ENCODE peak calls at places on chromosomes 12 and 14, in seven cellular contexts. D is IMR-90; R is CD8-positive, alpha-beta T cell; H is A549; I is upper lobe of right lung; Q is left ventricle myocardium inferior; W is mucosa of descending colon. K is an unnamed sample. For H3K9me3, the result is how much of the 10 kb centered on the place peaks cover.

GRCh38 chr14:58668848-58669480 is 31.2 kb downstream of the DACT1 start:
- DNase-seq in D (no peak), R (no peak), H (no peak), I (no peak), Q (no peak), W (no peak), K (no peak)

GRCh38 chr14:22973217-22974032 is 8.9 kb downstream of the AJUBA start:
- DNase-seq in D (peak), R (peak), H (peak), I (no peak), Q (no peak), W (peak), K (no peak)

GRCh38 chr12:90015228-90015627 is 306.6 kb upstream of the ATP2B1 start:
- DNase-seq in D (peak), R (no peak), H (no peak), I (no peak), Q (no peak), W (no peak), K (no peak)

GRCh38 chr12:226401-226800 is 12.4 kb upstream of the SLC6A12 start:
- DNase-seq in D (no peak), R (no peak), H (no peak), I (peak), Q (no peak), W (no peak), K (no peak)

GRCh38 chr14:73761621-73762355 is 47.6 kb upstream of the PNMA1 start:
- DNase-seq in D (no peak), R (peak), H (no peak), I (no peak), Q (no peak), W (no peak), K (no peak)

GRCh38 chr12:62757048-62757447 is 177.9 kb downstream of the PPM1H start:
- DNase-seq in D (no peak), R (no peak), H (no peak), I (no peak), Q (no peak), W (no peak), K (no peak)

GRCh38 chr12:45170456-45171042 is 45.3 kb upstream of the ANO6 start:
- DNase-seq in D (peak), R (peak), H (peak), I (peak), Q (peak), W (peak), K (peak)

GRCh38 chr12:1911598-1912575 is 6.6 kb downstream of the CACNA2D4 start:
- DNase-seq in D (no peak), R (peak), H (no peak), I (no peak), Q (no peak), W (no peak), K (peak)

GRCh38 chr14:64707661-64708060 is 3.4 kb downstream of the PLEKHG3 start:
- DNase-seq in D (peak), R (no peak), H (peak), I (no peak), Q (no peak), W (no peak), K (no peak)

GRCh38 chr14:71474291-71474690 is 457.9 kb upstream of the RGS6 start:
- DNase-seq in D (no peak), R (no peak), H (no peak), I (no peak), Q (no peak), W (no peak), K (no peak)

GRCh38 chr14:58731465-58732330 is 93.9 kb downstream of the DACT1 start:
- DNase-seq in D (peak), R (no peak), H (peak), I (no peak), Q (no peak), W (no peak), K (no peak)

GRCh38 chr12:13135336-13136178 is 32.1 kb upstream of the GSG1 start:
- DNase-seq in D (peak), R (no peak), H (peak), I (peak), Q (no peak), W (no peak), K (no peak)

GRCh38 chr14:97603201-97603600 is 806.0 kb downstream of the VRK1 start:
- DNase-seq in D (no peak), R (peak), H (no peak), I (no peak), Q (no peak), W (no peak), K (peak)

GRCh38 chr12:128316981-128317526 is 50.1 kb downstream of the TMEM132C start:
- DNase-seq in D (no peak), R (no peak), H (no peak), I (no peak), Q (no peak), W (no peak), K (no peak)

GRCh38 chr12:15116073-15116472 is 105.1 kb downstream of the RERG start:
- DNase-seq in D (no peak), R (no peak), H (no peak), I (no peak), Q (no peak), W (no peak), K (no peak)

GRCh38 chr12:75315518-75315917 is 14.6 kb downstream of the CAPS2 start:
- DNase-seq in D (peak), R (no peak), H (peak), I (no peak), Q (no peak), W (no peak), K (no peak)

GRCh38 chr12:104243971-104244370 is 28.4 kb downstream of the TXNRD1 start:
- DNase-seq in D (no peak), R (no peak), H (no peak), I (no peak), Q (no peak), W (no peak), K (no peak)

GRCh38 chr12:106582264-106582591 is 576 bp upstream of the RFX4 start:
- DNase-seq in D (no peak), R (no peak), H (no peak), I (no peak), Q (no peak), W (no peak), K (no peak)
- H3K9me3 ChIP-seq in D (under half), R (under half), H (under half), I (under half), Q (under half), W (under half), K (under half)

GRCh38 chr14:105864116-105864515 is 337.7 kb downstream of the TMEM121 start:
- DNase-seq in D (no peak), R (no peak), H (no peak), I (no peak), Q (no peak), W (no peak), K (peak)
- H3K9me3 ChIP-seq in D (half or more), R (under half), H (under half), I (under half), Q (under half), W (under half), K (under half)

GRCh38 chr14:38481939-38482678 is 226.2 kb upstream of the CLEC14A start:
- DNase-seq in D (peak), R (no peak), H (peak), I (peak), Q (no peak), W (no peak), K (no peak)
- H3K9me3 ChIP-seq in D (under half), R (under half), H (under half), I (under half), Q (under half), W (under half), K (under half)

GRCh38 chr12:34405286-34406227 is 383.3 kb downstream of the ALG10 start:
- DNase-seq in D (no peak), R (peak), H (no peak), I (peak), Q (peak), W (no peak), K (no peak)
- H3K9me3 ChIP-seq in D (half or more), R (under half), H (under half), I (under half), Q (half or more), W (half or more), K (under half)

DNA sequence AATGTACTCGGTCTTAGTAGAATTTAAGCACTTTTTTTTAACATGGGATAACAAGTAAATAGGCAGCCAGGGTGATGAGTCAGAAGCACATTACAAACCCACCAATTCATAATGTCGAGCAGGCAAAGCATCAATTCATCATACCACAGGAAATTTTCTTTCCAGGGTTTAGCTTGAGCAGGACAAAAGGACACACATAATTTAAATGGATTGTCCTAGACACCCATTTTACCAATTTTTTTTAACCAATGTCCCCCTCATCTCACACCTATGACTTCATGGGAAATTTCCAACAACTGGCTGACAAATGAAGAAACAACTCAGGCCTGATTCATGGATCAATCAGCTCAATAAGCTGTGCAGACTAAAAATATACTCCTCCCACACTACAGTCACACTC is 58.8 kb upstream of the FOXG1 start:
- DNase-seq in D (no peak), R (no peak), H (no peak), I (no peak), Q (no peak), W (no peak), K (no peak)
- H3K9me3 ChIP-seq in D (under half), R (under half), H (under half), I (under half), Q (under half), W (under half), K (under half)

GRCh38 chr14:105951399-105951798 is 425.0 kb downstream of the TMEM121 start:
- DNase-seq in D (no peak), R (no peak), H (no peak), I (no peak), Q (no peak), W (no peak), K (no peak)

GRCh38 chr14:105945891-105946290 is 419.5 kb downstream of the TMEM121 start:
- DNase-seq in D (no peak), R (no peak), H (peak), I (no peak), Q (no peak), W (no peak), K (no peak)

GRCh38 chr14:105943973-105944602 is 417.7 kb downstream of the TMEM121 start:
- DNase-seq in D (no peak), R (no peak), H (no peak), I (no peak), Q (no peak), W (no peak), K (no peak)

GRCh38 chr14:105944632-105945610 is 418.5 kb downstream of the TMEM121 start:
- DNase-seq in D (no peak), R (peak), H (peak), I (peak), Q (peak), W (peak), K (peak)

GRCh38 chr14:105947599-105947998 is 421.2 kb downstream of the TMEM121 start:
- DNase-seq in D (no peak), R (no peak), H (no peak), I (no peak), Q (no peak), W (no peak), K (no peak)
- H3K9me3 ChIP-seq in D (under half), R (under half), H (under half), I (under half), Q (under half), W (under half), K (under half)

GRCh38 chr14:106811167-106811566 is 1284.8 kb downstream of the TMEM121 start:
- DNase-seq in D (no peak), R (no peak), H (no peak), I (no peak), Q (no peak), W (no peak), K (no peak)
- H3K9me3 ChIP-seq in D (under half), R (under half), H (under half), I (under half), Q (under half), W (under half), K (under half)

GRCh38 chr14:95465358-95465757 is 51.1 kb downstream of the SYNE3 start:
- DNase-seq in D (no peak), R (no peak), H (no peak), I (no peak), Q (no peak), W (no peak), K (no peak)

GRCh38 chr14:95464524-95464923 is 51.9 kb downstream of the SYNE3 start:
- DNase-seq in D (no peak), R (peak), H (no peak), I (no peak), Q (no peak), W (no peak), K (no peak)

GRCh38 chr14:95466506-95466905 is 49.9 kb downstream of the SYNE3 start:
- DNase-seq in D (no peak), R (no peak), H (no peak), I (no peak), Q (no peak), W (no peak), K (no peak)

GRCh38 chr14:95467232-95467631 is 49.2 kb downstream of the SYNE3 start:
- DNase-seq in D (no peak), R (no peak), H (no peak), I (no peak), Q (no peak), W (no peak), K (no peak)

GRCh38 chr14:95465936-95466335 is 50.5 kb downstream of the SYNE3 start:
- DNase-seq in D (no peak), R (no peak), H (no peak), I (no peak), Q (no peak), W (no peak), K (no peak)
- H3K9me3 ChIP-seq in D (under half), R (under half), H (under half), I (under half), Q (under half), W (under half), K (under half)

K was measured in T-helper 17 cell.